ENCODE peak calls at places on chromosomes 16 and 17, in six cellular contexts. W is ovary, A is psoas muscle, B is endodermal cell, N is lung, T is heart left ventricle. F is an unnamed sample.

GRCh38 chr16:11181889-11182279 is 74.1 kb downstream of the SOCS1 start:
- DNase-seq in T (no peak), N (no peak), W (no peak), B (no peak), A (no peak), F (no peak)

GRCh38 chr16:57998992-57999365 is 1.5 kb downstream of the ZNF319 start:
- DNase-seq in W (no peak), T (no peak), A (no peak), B (peak; percentile 50), N (no peak), F (no peak)

GRCh38 chr17:17811381-17812210 is 25.2 kb downstream of the SREBF1 start:
- DNase-seq in N (no peak), A (no peak), B (peak; percentile 91), T (no peak), W (peak; percentile 81), F (no peak)

GRCh38 chr17:41149652-41149985 is at the start of gene KRTAP4-5:
- DNase-seq in A (no peak), N (no peak), B (no peak), T (no peak), W (no peak), F (no peak)

GRCh38 chr16:74092336-74092735 is 204.3 kb upstream of the PSMD7 start:
- DNase-seq in T (no peak), A (no peak), B (no peak), N (no peak), W (no peak), F (no peak)

GRCh38 chr16:51839697-51840462 is 688.8 kb upstream of the SALL1 start:
- DNase-seq in T (no peak), W (no peak), B (no peak), A (no peak), N (no peak), F (no peak)

GRCh38 chr16:3101018-3101840 is 2.1 kb upstream of the ZSCAN10 start:
- DNase-seq in T (no peak), N (no peak), B (peak; percentile 83), W (no peak), A (peak; percentile 30), F (peak; percentile 11)

GRCh38 chr17:52148288-52148968 is 10.1 kb downstream of the CA10 start:
- DNase-seq in A (no peak), T (no peak), B (no peak), N (no peak), W (no peak), F (no peak)

GRCh38 chr17:46118969-46119368 is 74.3 kb downstream of the KANSL1 start:
- DNase-seq in B (no peak), N (no peak), T (no peak), W (no peak), A (no peak), F (no peak)

GRCh38 chr16:81446318-81447275 is 2.0 kb downstream of the CMIP start:
- DNase-seq in B (peak; percentile 68), W (no peak), N (no peak), T (no peak), A (no peak), F (peak; percentile 85)

GRCh38 chr17:17401271-17401781 is 75.5 kb upstream of the MED9 start:
- DNase-seq in B (peak; percentile 86), A (peak; percentile 46), N (no peak), W (no peak), T (no peak), F (no peak)

GRCh38 chr17:47851764-47852112 is 775 bp upstream of the SP6 start:
- DNase-seq in A (no peak), B (peak; percentile 84), T (no peak), N (no peak), W (no peak), F (no peak)

GRCh38 chr17:60554377-60554788 is 28.3 kb upstream of the APPBP2 start:
- DNase-seq in W (no peak), T (no peak), B (no peak), A (no peak), N (peak; percentile 86), F (no peak)

GRCh38 chr16:66549284-66550131 is at the start of gene TK2:
- DNase-seq in T (peak; percentile 76), B (peak; percentile 88), N (peak; percentile 65), A (peak; percentile 84), W (peak; percentile 79), F (peak; percentile 89)

GRCh38 chr17:61966201-61966600 is 38.4 kb upstream of the INTS2 start:
- DNase-seq in W (no peak), T (no peak), B (no peak), A (no peak), N (no peak), F (no peak)

GRCh38 chr17:20266806-20267458 is 200.4 kb downstream of the LGALS9B start:
- DNase-seq in W (peak; percentile 35), N (no peak), B (peak; percentile 35), T (no peak), A (no peak), F (no peak)

GRCh38 chr17:29565643-29566472 is 979 bp downstream of the ABHD15 start:
- DNase-seq in T (peak; percentile 46), A (peak; percentile 61), W (no peak), B (peak; percentile 93), N (peak; percentile 46), F (peak; percentile 86)

GRCh38 chr17:32191306-32191705 is 49.0 kb downstream of the RHOT1 start:
- DNase-seq in W (no peak), T (no peak), B (no peak), A (no peak), N (no peak), F (no peak)

GRCh38 chr16:2477327-2477726 is 2.4 kb downstream of the TBC1D24 start:
- DNase-seq in W (no peak), N (no peak), T (no peak), B (no peak), A (no peak), F (no peak)

GRCh38 chr17:73592531-73592961 is 51.7 kb downstream of the SDK2 start:
- DNase-seq in A (no peak), B (no peak), T (no peak), N (no peak), W (no peak), F (no peak)

GRCh38 chr16:85126731-85127662 is 14.7 kb upstream of the CIBAR2 start:
- DNase-seq in A (peak; percentile 91), B (peak; percentile 68), W (peak; percentile 70), T (no peak), N (no peak), F (no peak)

DNA sequence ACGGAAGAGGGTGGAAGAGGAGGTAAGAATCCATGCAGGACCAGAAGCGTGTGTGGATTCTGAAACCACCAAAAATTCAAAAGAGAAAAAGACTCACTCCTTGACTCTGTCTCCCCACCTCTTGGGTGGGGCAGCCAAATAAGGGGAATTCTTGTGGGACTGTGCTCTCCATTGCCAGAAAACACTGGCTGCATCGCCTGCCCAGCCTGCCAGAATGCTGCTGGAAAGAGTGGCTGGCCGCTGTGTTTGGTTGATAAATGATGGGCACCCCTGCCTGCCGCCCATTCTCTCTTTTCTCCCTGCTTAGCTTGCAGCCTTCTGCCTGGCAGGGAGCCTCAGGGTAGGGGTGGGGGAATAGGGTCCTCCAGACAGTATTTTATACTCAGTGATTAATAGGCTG is 11.6 kb upstream of the KAT7 start:
- DNase-seq in B (no peak), T (no peak), A (no peak), W (no peak), N (no peak), F (no peak)
- H3K4me3 ChIP-seq in B (no peak overlapping the region), T (no peak overlapping the region), A (no peak overlapping the region), W (no peak overlapping the region), N (no peak overlapping the region), F (no peak overlapping the region)

DNA sequence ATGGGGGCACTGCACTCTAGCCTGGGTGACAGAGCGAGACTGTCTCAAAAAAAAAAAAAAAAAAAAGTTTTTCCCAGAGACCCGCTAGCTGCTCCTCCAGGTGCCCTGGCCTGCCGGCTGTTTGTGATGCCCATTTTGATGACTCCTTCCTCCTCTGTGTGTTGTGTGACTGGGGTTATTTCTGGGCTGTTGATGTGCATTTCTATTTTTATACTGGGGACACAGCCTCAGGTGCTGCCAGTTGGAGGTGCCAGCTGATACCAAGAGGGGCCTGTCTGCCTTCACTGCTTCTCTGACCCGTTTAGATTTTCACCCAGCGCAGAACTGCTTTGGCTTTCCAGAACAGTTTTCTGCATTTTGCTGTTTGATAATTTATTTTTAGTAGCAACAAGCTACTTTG is 6.6 kb downstream of the PLA2G15 start:
- DNase-seq in B (no peak), A (peak; percentile 84), N (no peak), W (no peak), T (peak; percentile 64), F (no peak)
- H3K27ac ChIP-seq in B (no peak overlapping the region), A (peak overlapping the region; percentile 99), N (no peak overlapping the region), W (no peak overlapping the region), T (peak overlapping the region; percentile 79), F (peak overlapping the region; percentile 73)

DNA sequence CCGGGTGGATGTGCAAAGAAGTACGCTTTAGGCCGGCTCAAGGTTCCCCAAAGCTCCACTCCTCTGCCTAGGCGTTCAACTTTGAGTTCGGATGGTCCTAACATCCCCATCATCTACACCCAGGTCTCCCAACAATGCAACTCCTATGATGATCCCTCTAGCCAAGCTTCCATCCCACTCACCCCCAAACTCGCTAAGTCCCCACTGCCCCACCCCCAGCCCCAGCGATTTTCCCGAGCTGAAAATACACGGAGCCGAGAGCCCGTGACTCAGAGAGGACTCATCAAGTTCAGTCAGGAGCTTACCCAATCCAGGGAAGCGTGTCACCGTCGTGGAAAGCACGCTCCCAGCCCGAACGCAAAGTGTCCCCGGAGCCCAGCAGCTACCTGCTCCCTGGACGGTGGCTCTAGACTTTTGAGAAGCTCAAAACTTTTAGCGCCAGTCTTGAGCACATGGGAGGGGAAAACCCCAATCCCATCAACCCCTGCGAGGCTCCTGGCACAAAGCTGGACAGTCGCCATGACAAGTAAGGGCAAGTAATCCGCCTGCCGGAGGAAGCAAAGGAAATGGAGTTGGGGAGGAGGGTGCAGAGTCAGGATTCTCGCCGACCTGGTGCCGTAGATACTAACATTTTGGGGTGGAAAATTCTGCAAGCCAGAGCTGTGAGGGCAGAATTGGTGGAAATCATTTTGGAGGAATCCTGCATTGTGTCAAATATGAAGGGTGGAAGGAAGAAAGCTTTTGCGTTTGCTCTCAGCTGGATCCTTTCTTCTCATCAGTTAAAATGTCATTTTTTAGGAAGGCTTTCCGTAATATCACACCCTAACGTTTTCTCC is at the start of gene TP53:
- DNase-seq in W (peak; percentile 89), T (peak; percentile 91), N (peak; percentile 90), B (peak; percentile 98), A (peak; percentile 91), F (peak; percentile 93)
- H3K4me3 ChIP-seq in W (peak within 1 kb of the TSS; percentile 94), T (peak within 1 kb of the TSS; percentile 86), N (peak within 1 kb of the TSS; percentile 87), B (peak within 1 kb of the TSS; percentile 98), A (peak within 1 kb of the TSS; percentile 88), F (peak within 1 kb of the TSS; percentile 98)

DNA sequence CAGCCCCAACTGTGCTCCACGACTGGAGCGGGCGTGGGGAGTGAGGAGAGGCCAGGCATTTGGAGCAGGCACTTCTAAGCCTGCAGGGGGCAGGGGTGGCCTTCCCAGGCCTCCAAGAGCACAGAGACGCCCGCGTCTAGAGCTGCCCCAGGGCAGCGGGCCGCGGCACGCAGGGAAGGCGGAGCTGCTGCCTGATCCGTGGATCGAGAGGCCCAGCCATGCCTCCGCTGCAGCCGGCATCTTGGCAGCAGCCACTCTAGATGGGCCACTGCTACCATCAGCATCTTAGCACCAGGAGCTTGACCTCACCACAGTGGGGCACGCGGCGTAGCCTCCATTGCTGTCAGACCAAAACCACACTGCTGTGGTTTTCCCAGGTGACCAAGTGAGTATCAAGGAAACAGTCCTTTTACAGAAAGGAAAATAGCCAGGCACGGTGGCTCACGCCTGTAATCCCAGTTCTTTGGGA is 20.4 kb upstream of the WDR45B start:
- DNase-seq in N (peak; percentile 65), B (peak; percentile 94), W (peak; percentile 51), A (peak; percentile 84), T (peak; percentile 59), F (no peak)
- H3K27ac ChIP-seq in N (peak overlapping the region; percentile 41), B (no peak overlapping the region), W (peak overlapping the region; percentile 66), A (peak overlapping the region; percentile 67), T (peak overlapping the region; percentile 11), F (no peak overlapping the region)

GRCh38 chr16:21644674-21645073 is 7.7 kb downstream of the IGSF6 start:
- DNase-seq in W (no peak), A (no peak), T (no peak), N (no peak), B (no peak), F (no peak)
- H3K4me3 ChIP-seq in W (peak overlapping the region; percentile 2), A (peak overlapping the region; percentile 54), T (peak overlapping the region; percentile 47), N (no peak overlapping the region), B (no peak overlapping the region), F (no peak overlapping the region)

F was measured in kidney.